ENCODE peak calls at places on chromosome 16, in ten cellular contexts. Y is neural progenitor cell; D is thoracic aorta; U is psoas muscle; R is CD4-positive, CD25-positive, alpha-beta regulatory T cell; N is left lung; B is OCI-LY7; X is stomach; H is spleen; V is endothelial cell of umbilical vein. I is an unnamed sample. For H3K9me3 and H3K4me1, the result is how much of the 10 kb centered on the place peaks cover.

GRCh38 chr16:75532791-75533190 is 3.1 kb downstream of the CHST5 start:
- DNase-seq in Y (no peak), D (no peak), U (no peak), R (no peak), N (no peak), B (no peak), X (no peak), H (no peak), V (no peak), I (no peak)

GRCh38 chr16:4850211-4850610 is 2.9 kb downstream of the UBN1 start:
- DNase-seq in Y (no peak), D (no peak), U (no peak), R (no peak), N (no peak), B (no peak), X (no peak), H (no peak), V (peak), I (no peak)

GRCh38 chr16:55333690-55334089 is 9.7 kb downstream of the IRX6 start:
- DNase-seq in Y (no peak), D (no peak), U (no peak), R (no peak), N (no peak), B (peak), X (no peak), H (no peak), V (no peak), I (no peak)

GRCh38 chr16:70594569-70594968 is 51.8 kb upstream of the IL34 start:
- DNase-seq in Y (no peak), D (no peak), U (no peak), R (no peak), N (no peak), B (no peak), X (peak), H (no peak), V (peak), I (no peak)

GRCh38 chr16:70391881-70392481 is 45.3 kb downstream of the DDX19A start:
- DNase-seq in Y (no peak), D (no peak), U (peak), R (no peak), N (no peak), B (no peak), X (no peak), H (no peak), V (no peak), I (no peak)

GRCh38 chr16:82758406-82758805 is 131.6 kb downstream of the CDH13 start:
- DNase-seq in Y (no peak), D (no peak), U (no peak), R (no peak), N (no peak), B (no peak), X (no peak), H (no peak), V (no peak), I (no peak)

GRCh38 chr16:22189473-22190168 is 16.5 kb upstream of the EEF2K start:
- DNase-seq in Y (no peak), D (no peak), U (peak), R (peak), N (no peak), B (peak), X (peak), H (peak), V (peak), I (peak)

GRCh38 chr16:8924214-8924613 is 39.5 kb downstream of the USP7 start:
- DNase-seq in Y (no peak), D (no peak), U (peak), R (no peak), N (no peak), B (no peak), X (peak), H (no peak), V (no peak), I (peak)

GRCh38 chr16:84486551-84487235 is 17.8 kb downstream of the MEAK7 start:
- DNase-seq in Y (no peak), D (no peak), U (no peak), R (no peak), N (no peak), B (no peak), X (peak), H (no peak), V (no peak), I (peak)

GRCh38 chr16:58225965-58226602 is 28.2 kb upstream of the CSNK2A2 start:
- DNase-seq in Y (no peak), D (no peak), U (no peak), R (no peak), N (no peak), B (no peak), X (no peak), H (no peak), V (no peak), I (no peak)

GRCh38 chr16:12688972-12689850 is 114.5 kb downstream of the CPPED1 start:
- DNase-seq in Y (no peak), D (no peak), U (no peak), R (no peak), N (no peak), B (no peak), X (no peak), H (no peak), V (peak), I (no peak)

GRCh38 chr16:75372236-75372856 is 61.0 kb downstream of the CFDP1 start:
- DNase-seq in Y (no peak), D (no peak), U (no peak), R (no peak), N (no peak), B (no peak), X (no peak), H (no peak), V (peak), I (no peak)

GRCh38 chr16:4957720-4958509 is at the start of gene SEC14L5:
- DNase-seq in Y (peak), D (peak), U (peak), R (peak), N (peak), B (peak), X (peak), H (peak), V (peak), I (peak)

GRCh38 chr16:66660422-66661209 is 35.9 kb downstream of the CMTM4 start:
- DNase-seq in Y (peak), D (peak), U (peak), R (no peak), N (peak), B (no peak), X (peak), H (peak), V (peak), I (peak)

GRCh38 chr16:66457888-66458287 is 30.8 kb downstream of the BEAN1 start:
- DNase-seq in Y (peak), D (no peak), U (no peak), R (no peak), N (no peak), B (no peak), X (no peak), H (peak), V (no peak), I (no peak)

GRCh38 chr16:85570213-85570734 is 42.8 kb upstream of the GSE1 start:
- DNase-seq in Y (no peak), D (no peak), U (no peak), R (no peak), N (peak), B (peak), X (peak), H (no peak), V (no peak), I (no peak)

GRCh38 chr16:87308826-87309225 is 8.4 kb downstream of the C16orf95 start:
- DNase-seq in Y (no peak), D (no peak), U (no peak), R (no peak), N (no peak), B (no peak), X (no peak), H (peak), V (no peak), I (no peak)

GRCh38 chr16:85557976-85558589 is 55.0 kb upstream of the GSE1 start:
- DNase-seq in Y (no peak), D (no peak), U (no peak), R (no peak), N (peak), B (peak), X (peak), H (no peak), V (no peak), I (no peak)

GRCh38 chr16:12110361-12111107 is 134.0 kb downstream of the SNX29 start:
- DNase-seq in Y (no peak), D (no peak), U (no peak), R (no peak), N (no peak), B (no peak), X (no peak), H (no peak), V (no peak), I (no peak)

GRCh38 chr16:46686815-46687473 is 2.0 kb downstream of the VPS35 start:
- DNase-seq in Y (no peak), D (no peak), U (no peak), R (no peak), N (no peak), B (no peak), X (no peak), H (no peak), V (no peak), I (no peak)

GRCh38 chr16:68592466-68593337 is 52.4 kb upstream of the CDH3 start:
- DNase-seq in Y (no peak), D (no peak), U (no peak), R (no peak), N (no peak), B (peak), X (no peak), H (no peak), V (peak), I (no peak)

GRCh38 chr16:75225092-75225491 is 6.3 kb downstream of the CTRB1 start:
- DNase-seq in Y (no peak), D (no peak), U (no peak), R (no peak), N (peak), B (no peak), X (no peak), H (no peak), V (peak), I (no peak)

GRCh38 chr16:29825145-29826044 is 5.1 kb downstream of the MVP start:
- DNase-seq in Y (peak), D (no peak), U (peak), R (no peak), N (no peak), B (no peak), X (no peak), H (no peak), V (peak), I (no peak)

GRCh38 chr16:3444032-3444388 is 530 bp downstream of the NAA60 start:
- DNase-seq in Y (peak), D (no peak), U (no peak), R (peak), N (no peak), B (peak), X (peak), H (no peak), V (peak), I (no peak)

GRCh38 chr16:3439637-3440036 is 3.7 kb downstream of the ZNF597 start:
- DNase-seq in Y (no peak), D (no peak), U (no peak), R (no peak), N (no peak), B (no peak), X (no peak), H (no peak), V (no peak), I (no peak)

GRCh38 chr16:3443108-3444031 is at the start of the genes NAA60 and ZNF597:
- DNase-seq in Y (peak), D (peak), U (peak), R (peak), N (peak), B (peak), X (peak), H (peak), V (peak), I (peak)
- H3K9me3 ChIP-seq in Y (under half), D (under half), U (under half), R (under half), N (under half), B (under half), X (under half), H (under half), V (under half), I (under half)

GRCh38 chr16:50721549-50722409 is 20.1 kb upstream of the CYLD start:
- DNase-seq in Y (no peak), D (no peak), U (no peak), R (no peak), N (no peak), B (no peak), X (no peak), H (no peak), V (no peak), I (no peak)

GRCh38 chr16:50719401-50720337 is 22.2 kb upstream of the CYLD start:
- DNase-seq in Y (no peak), D (no peak), U (no peak), R (no peak), N (no peak), B (no peak), X (peak), H (no peak), V (no peak), I (no peak)

GRCh38 chr16:50722410-50722737 is 19.5 kb upstream of the CYLD start:
- DNase-seq in Y (no peak), D (no peak), U (no peak), R (no peak), N (no peak), B (no peak), X (no peak), H (no peak), V (no peak), I (no peak)

GRCh38 chr16:50724237-50724747 is 17.6 kb upstream of the CYLD start:
- DNase-seq in Y (no peak), D (no peak), U (no peak), R (no peak), N (no peak), B (no peak), X (no peak), H (no peak), V (no peak), I (no peak)

DNA sequence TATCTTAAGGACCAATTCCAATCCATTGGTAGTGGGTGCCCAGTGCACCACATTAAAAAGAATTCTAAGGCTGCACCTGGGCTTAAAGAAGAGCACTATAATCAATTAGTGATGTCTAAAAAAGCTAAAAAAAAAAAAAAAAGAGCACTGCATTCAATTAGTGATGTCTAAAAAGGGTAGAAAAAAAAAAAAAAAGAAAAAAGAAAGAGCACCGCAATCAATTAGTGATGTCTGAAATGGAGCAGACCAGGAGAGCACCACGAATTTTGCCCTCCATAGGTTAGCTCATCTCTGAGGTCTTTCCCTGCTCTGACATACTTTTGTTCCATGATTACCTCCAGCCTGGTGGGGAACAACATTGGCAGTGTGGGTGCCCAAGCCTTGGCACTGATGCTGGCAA is 18.9 kb upstream of the CYLD start:
- DNase-seq in Y (no peak), D (no peak), U (no peak), R (no peak), N (no peak), B (no peak), X (no peak), H (no peak), V (no peak), I (no peak)
- H3K4me1 ChIP-seq in Y (under half), D (under half), U (under half), R (under half), N (under half), B (under half), X (under half), H (under half), V (under half), I (under half)

DNA sequence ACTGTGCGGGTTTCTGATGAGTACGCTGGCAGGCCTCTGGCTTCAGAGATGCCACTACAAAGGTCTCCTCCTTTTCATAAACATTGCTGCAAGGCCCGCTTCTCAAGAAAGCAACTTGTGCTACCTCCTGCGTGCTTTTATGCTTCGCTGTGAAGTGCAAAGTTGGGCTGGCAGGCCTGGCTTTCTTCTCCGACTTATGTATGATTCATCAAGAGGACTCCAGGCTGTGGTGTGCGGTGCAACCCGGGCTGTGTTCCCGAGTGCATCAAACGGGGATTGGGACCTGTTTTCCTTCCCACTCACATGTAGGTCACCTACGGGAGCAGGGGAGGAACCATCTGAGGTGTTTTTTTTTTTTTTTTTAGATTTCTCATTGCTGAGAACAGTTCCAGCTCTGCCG is 534.1 kb downstream of the WWOX start:
- DNase-seq in Y (no peak), D (no peak), U (no peak), R (no peak), N (no peak), B (no peak), X (no peak), H (no peak), V (no peak), I (no peak)
- H3K9me3 ChIP-seq in Y (under half), D (under half), U (under half), R (under half), N (under half), B (under half), X (under half), H (under half), V (under half), I (under half)

GRCh38 chr16:88810166-88810867 is 1.4 kb downstream of the APRT start:
- DNase-seq in Y (no peak), D (no peak), U (no peak), R (no peak), N (peak), B (peak), X (no peak), H (no peak), V (no peak), I (no peak)
- H3K4me1 ChIP-seq in Y (under half), D (under half), U (under half), R (under half), N (under half), B (under half), X (under half), H (under half), V (under half), I (under half)

GRCh38 chr16:35750157-35750689 is 2290.8 kb downstream of the TP53TG3F start:
- DNase-seq in Y (no peak), D (no peak), U (no peak), R (no peak), N (no peak), B (no peak), X (no peak), H (no peak), V (no peak), I (no peak)

GRCh38 chr16:35751191-35751941 is 2292.0 kb downstream of the TP53TG3F start:
- DNase-seq in Y (no peak), D (no peak), U (no peak), R (no peak), N (peak), B (no peak), X (no peak), H (peak), V (no peak), I (no peak)

GRCh38 chr16:35749253-35750141 is 2290.1 kb downstream of the TP53TG3F start:
- DNase-seq in Y (no peak), D (no peak), U (no peak), R (no peak), N (peak), B (no peak), X (no peak), H (no peak), V (no peak), I (no peak)

GRCh38 chr16:35752012-35752772 is 2292.8 kb downstream of the TP53TG3F start:
- DNase-seq in Y (no peak), D (no peak), U (no peak), R (no peak), N (peak), B (no peak), X (no peak), H (no peak), V (no peak), I (no peak)

GRCh38 chr16:35750701-35751104 is 2291.3 kb downstream of the TP53TG3F start:
- DNase-seq in Y (no peak), D (no peak), U (no peak), R (no peak), N (peak), B (no peak), X (no peak), H (no peak), V (no peak), I (no peak)
- H3K9me3 ChIP-seq in Y (under half), D (under half), U (under half), R (half or more), N (half or more), B (under half), X (under half), H (under half), V (under half), I (under half)

DNA sequence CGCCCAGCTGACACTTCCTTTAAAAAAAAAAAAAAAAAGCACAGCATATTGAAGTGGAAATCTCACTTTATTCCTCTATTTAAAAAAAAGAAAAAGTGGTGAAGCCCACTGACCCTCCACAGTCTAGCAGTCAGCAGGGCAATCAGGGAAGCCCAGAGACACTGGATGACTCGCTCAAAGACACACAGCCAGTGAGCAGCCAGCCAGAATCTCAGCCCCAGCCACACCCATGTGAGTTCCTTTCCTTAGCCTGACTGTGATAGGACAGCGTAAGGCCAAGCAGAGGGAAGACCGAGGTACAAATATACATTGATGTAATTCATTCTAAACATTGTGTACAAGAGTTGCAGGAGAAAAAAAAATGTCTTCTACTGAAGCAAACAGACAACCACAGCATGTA is 22.5 kb downstream of the XPO6 start:
- DNase-seq in Y (no peak), D (no peak), U (no peak), R (no peak), N (no peak), B (no peak), X (no peak), H (no peak), V (no peak), I (no peak)
- H3K4me1 ChIP-seq in Y (under half), D (under half), U (under half), R (half or more), N (half or more), B (under half), X (under half), H (half or more), V (under half), I (under half)

GRCh38 chr16:35255186-35255803 is 1795.9 kb downstream of the TP53TG3F start:
- DNase-seq in Y (no peak), D (no peak), U (no peak), R (no peak), N (no peak), B (no peak), X (no peak), H (no peak), V (no peak), I (no peak)

GRCh38 chr16:35249051-35249450 is 1789.6 kb downstream of the TP53TG3F start:
- DNase-seq in Y (no peak), D (no peak), U (no peak), R (no peak), N (no peak), B (no peak), X (no peak), H (no peak), V (no peak), I (no peak)

GRCh38 chr16:35255816-35256215 is 1796.4 kb downstream of the TP53TG3F start:
- DNase-seq in Y (no peak), D (no peak), U (no peak), R (no peak), N (no peak), B (no peak), X (no peak), H (no peak), V (no peak), I (no peak)

GRCh38 chr16:35258381-35258780 is 1799.0 kb downstream of the TP53TG3F start:
- DNase-seq in Y (no peak), D (no peak), U (no peak), R (no peak), N (no peak), B (no peak), X (no peak), H (no peak), V (no peak), I (no peak)

GRCh38 chr16:35252356-35252936 is 1793.0 kb downstream of the TP53TG3F start:
- DNase-seq in Y (no peak), D (no peak), U (no peak), R (no peak), N (no peak), B (peak), X (no peak), H (no peak), V (peak), I (no peak)
- H3K9me3 ChIP-seq in Y (under half), D (under half), U (under half), R (under half), N (under half), B (under half), X (under half), H (under half), V (under half), I (under half)